ENCODE peak calls at places on chromosomes 7 and 10, in eight cellular contexts. L is astrocyte of the cerebellum; R is NCI-H82; K is stimulated activated CD4-positive, alpha-beta T cell treated with anti-CD3 and anti-CD28 coated beads, Interleukin-15, amount 100 ng/mL, for 24 hours; O is CD8-positive, alpha-beta memory T cell; V is posterior vena cava; Q is COR-L47; M is cardiac muscle cell. C is an unnamed sample.

GRCh38 chr7:1672851-1673486 is 2.9 kb downstream of the ELFN1 start:
- DNase-seq in L (no peak), R (no peak), Q (no peak), V (peak; percentile 76), K (no peak), M (no peak), O (no peak), C (peak; percentile 19)

GRCh38 chr7:142248166-142249160 is 9.4 kb downstream of the PRSS58 start:
- DNase-seq in O (no peak), K (no peak), M (peak; percentile 17), Q (no peak), V (no peak), L (no peak), R (peak; percentile 91), C (no peak)

GRCh38 chr7:1653500-1653899 is 16.6 kb upstream of the ELFN1 start:
- DNase-seq in M (no peak), V (no peak), L (no peak), O (no peak), Q (no peak), K (no peak), R (no peak), C (no peak)

GRCh38 chr10:46283217-46283944 is 3.4 kb upstream of the ANTXRL start:
- DNase-seq in K (no peak), V (no peak), Q (no peak), R (no peak), L (no peak), M (no peak), O (no peak), C (no peak)

GRCh38 chr10:103715430-103715829 is 139.9 kb downstream of the SH3PXD2A start:
- DNase-seq in L (peak; percentile 40), V (no peak), M (no peak), Q (no peak), R (no peak), O (no peak), K (no peak), C (no peak)

GRCh38 chr7:105896407-105896842 is 20.0 kb upstream of the ATXN7L1 start:
- DNase-seq in R (peak; percentile 50), V (no peak), M (no peak), Q (peak; percentile 66), L (no peak), K (no peak), O (no peak), C (no peak)

GRCh38 chr7:437293-438280 is 82.1 kb downstream of the PDGFA start:
- DNase-seq in K (no peak), V (no peak), Q (no peak), L (no peak), M (no peak), R (no peak), O (no peak), C (no peak)

GRCh38 chr10:81920213-81920829 is 45.3 kb downstream of the NRG3 start:
- DNase-seq in R (peak; percentile 56), Q (no peak), M (peak; percentile 24), O (no peak), L (no peak), K (peak; percentile 25), V (no peak), C (no peak)

GRCh38 chr10:49362596-49363260 is 33.2 kb downstream of the DRGX start:
- DNase-seq in V (peak; percentile 72), O (no peak), R (no peak), M (no peak), Q (no peak), K (no peak), L (no peak), C (no peak)

GRCh38 chr7:2894118-2894940 is 50.2 kb upstream of the GNA12 start:
- DNase-seq in Q (peak; percentile 60), K (peak; percentile 82), V (no peak), R (no peak), M (no peak), L (no peak), O (peak; percentile 25), C (no peak)

GRCh38 chr10:51273572-51273971 is 199.3 kb downstream of the PRKG1 start:
- DNase-seq in R (no peak), K (no peak), M (no peak), Q (no peak), V (no peak), L (no peak), O (no peak), C (no peak)

GRCh38 chr7:74501298-74501697 is 47.6 kb downstream of the GTF2IRD1 start:
- DNase-seq in K (no peak), O (no peak), V (no peak), R (no peak), M (no peak), L (no peak), Q (peak; percentile 18), C (no peak)

GRCh38 chr7:69597278-69598076 is 798 bp upstream of the AUTS2 start:
- DNase-seq in R (peak; percentile 67), O (peak; percentile 19), L (no peak), K (peak; percentile 4), M (peak; percentile 67), Q (no peak), V (peak; percentile 85), C (no peak)

GRCh38 chr7:127413962-127414361 is 21.5 kb upstream of the ZNF800 start:
- DNase-seq in L (no peak), Q (no peak), M (no peak), K (no peak), R (no peak), V (no peak), O (no peak), C (no peak)

GRCh38 chr7:79988642-79989041 is 146.0 kb upstream of the GNAI1 start:
- DNase-seq in K (no peak), Q (no peak), O (no peak), R (no peak), M (no peak), V (no peak), L (no peak), C (no peak)

GRCh38 chr7:155431231-155431630 is 26.7 kb upstream of the EN2 start:
- DNase-seq in L (no peak), Q (no peak), K (no peak), V (peak; percentile 31), M (no peak), O (no peak), R (no peak), C (no peak)

GRCh38 chr7:11698273-11698930 is 133.6 kb downstream of the THSD7A start:
- DNase-seq in V (no peak), M (no peak), L (no peak), R (no peak), Q (no peak), O (no peak), K (no peak), C (no peak)

GRCh38 chr7:155788616-155789000 is 23.7 kb downstream of the SHH start:
- DNase-seq in O (no peak), K (no peak), Q (no peak), V (no peak), R (no peak), M (no peak), L (no peak), C (no peak)

GRCh38 chr7:33137098-33137497 is 7.7 kb downstream of the BBS9 start:
- DNase-seq in K (no peak), O (no peak), L (no peak), Q (no peak), M (no peak), V (no peak), R (no peak), C (no peak)

GRCh38 chr7:67821116-67821515 is 824.5 kb downstream of the TYW1 start:
- DNase-seq in L (no peak), K (no peak), Q (no peak), R (no peak), V (no peak), O (no peak), M (no peak), C (no peak)